ENCODE peak calls at places on chromosomes 6 and 20, in eight cellular contexts. A is RWPE1; C is spleen; D is body of pancreas; P is lower leg skin; Z is BE2C; I is CD4-positive, alpha-beta T cell; M is tibial nerve. T is an unnamed sample.

GRCh38 chr6:111709615-111710398 is 104.1 kb upstream of the TRAF3IP2 start:
- DNase-seq in Z (peak; percentile 68), D (peak; percentile 71), C (no peak), A (peak; percentile 89), I (peak; percentile 48), M (peak; percentile 76), P (peak; percentile 91), T (peak; percentile 46)

GRCh38 chr6:128743974-128744765 is 138.8 kb upstream of the LAMA2 start:
- DNase-seq in D (no peak), Z (no peak), P (no peak), C (no peak), A (no peak), M (no peak), I (no peak), T (no peak)

GRCh38 chr6:21375206-21375605 is 218.3 kb upstream of the SOX4 start:
- DNase-seq in I (no peak), A (no peak), D (no peak), P (peak; percentile 53), M (no peak), C (no peak), Z (no peak), T (no peak)

GRCh38 chr6:73049971-73050594 is 175.2 kb downstream of the KHDC1L start:
- DNase-seq in P (no peak), M (no peak), C (no peak), Z (no peak), A (no peak), I (no peak), D (no peak), T (no peak)

GRCh38 chr20:8540466-8540865 is 408.4 kb downstream of the PLCB1 start:
- DNase-seq in Z (no peak), P (no peak), D (no peak), C (no peak), I (no peak), A (no peak), M (no peak), T (no peak)

GRCh38 chr6:1581120-1581991 is 28.4 kb upstream of the FOXC1 start:
- DNase-seq in A (no peak), I (no peak), Z (no peak), D (no peak), P (no peak), M (no peak), C (no peak), T (no peak)

GRCh38 chr6:116507324-116507723 is 4.1 kb upstream of the CALHM5 start:
- DNase-seq in A (no peak), Z (no peak), C (no peak), I (no peak), P (no peak), M (no peak), D (no peak), T (no peak)

GRCh38 chr6:125797120-125797933 is 6.6 kb downstream of the NCOA7 start:
- DNase-seq in M (no peak), D (no peak), Z (no peak), P (no peak), C (no peak), A (no peak), I (no peak), T (no peak)

GRCh38 chr20:8756410-8756809 is 312.5 kb upstream of the PLCB4 start:
- DNase-seq in D (peak; percentile 35), C (no peak), M (no peak), A (peak; percentile 46), I (no peak), Z (peak; percentile 78), P (no peak), T (no peak)

GRCh38 chr6:158923801-158924498 is 76.1 kb downstream of the RSPH3 start:
- DNase-seq in C (no peak), Z (no peak), A (no peak), I (no peak), D (no peak), P (no peak), M (no peak), T (no peak)

GRCh38 chr20:59817406-59817805 is 116.0 kb downstream of the SYCP2 start:
- DNase-seq in D (no peak), P (no peak), C (no peak), Z (no peak), I (no peak), A (no peak), M (peak; percentile 2), T (no peak)

GRCh38 chr20:15297059-15297875 is 959.9 kb upstream of the FLRT3 start:
- DNase-seq in M (no peak), P (no peak), Z (no peak), A (peak; percentile 13), C (no peak), D (peak; percentile 42), I (no peak), T (no peak)

GRCh38 chr6:42729731-42730130 is 7.3 kb upstream of the PRPH2 start:
- DNase-seq in I (no peak), C (no peak), Z (no peak), M (no peak), A (no peak), D (peak; percentile 28), P (no peak), T (no peak)

GRCh38 chr6:37889015-37889885 is 69.7 kb downstream of the ZFAND3 start:
- DNase-seq in I (no peak), Z (no peak), C (no peak), P (no peak), M (no peak), D (no peak), A (no peak), T (no peak)

GRCh38 chr6:162973975-162974374 is 246.2 kb downstream of the PACRG start:
- DNase-seq in M (no peak), P (no peak), I (no peak), D (no peak), A (no peak), Z (no peak), C (no peak), T (no peak)

GRCh38 chr6:122652431-122652830 is 42.2 kb downstream of the PKIB start:
- DNase-seq in Z (no peak), M (no peak), I (no peak), A (no peak), D (no peak), P (no peak), C (no peak), T (peak; percentile 16)

GRCh38 chr6:168031411-168032382 is 34.2 kb downstream of the KIF25 start:
- DNase-seq in C (peak; percentile 41), D (no peak), P (peak; percentile 86), Z (no peak), A (no peak), I (no peak), M (peak; percentile 36), T (no peak)

GRCh38 chr20:14583413-14583812 is 246.0 kb upstream of the FLRT3 start:
- DNase-seq in Z (peak; percentile 11), P (no peak), C (no peak), D (no peak), A (peak; percentile 82), M (no peak), I (no peak), T (no peak)

GRCh38 chr6:160457843-160458242 is 109.7 kb downstream of the SLC22A3 start:
- DNase-seq in Z (no peak), M (no peak), D (no peak), A (no peak), P (no peak), C (no peak), I (no peak), T (no peak)

GRCh38 chr6:160450849-160451248 is 102.7 kb downstream of the SLC22A3 start:
- DNase-seq in I (no peak), C (no peak), M (no peak), Z (no peak), D (no peak), A (no peak), P (no peak), T (no peak)

GRCh38 chr6:160455484-160456213 is 107.5 kb downstream of the SLC22A3 start:
- DNase-seq in Z (peak; percentile 47), A (peak; percentile 71), P (peak; percentile 92), I (peak; percentile 59), D (peak; percentile 47), M (peak; percentile 77), C (peak; percentile 87), T (peak; percentile 34)

GRCh38 chr6:160454303-160454702 is 106.1 kb downstream of the SLC22A3 start:
- DNase-seq in Z (no peak), I (no peak), M (no peak), C (no peak), D (no peak), A (no peak), P (no peak), T (no peak)

GRCh38 chr6:160456214-160456546 is 108.0 kb downstream of the SLC22A3 start:
- DNase-seq in A (no peak), Z (no peak), M (no peak), C (no peak), I (no peak), D (no peak), P (no peak), T (no peak)
- TF ChIP-seq CTCF in A (peak; percentile 75), Z (no peak), M (no peak), C (peak; percentile 56), I (peak; percentile 60), D (no peak), P (no peak), T (no peak)

DNA sequence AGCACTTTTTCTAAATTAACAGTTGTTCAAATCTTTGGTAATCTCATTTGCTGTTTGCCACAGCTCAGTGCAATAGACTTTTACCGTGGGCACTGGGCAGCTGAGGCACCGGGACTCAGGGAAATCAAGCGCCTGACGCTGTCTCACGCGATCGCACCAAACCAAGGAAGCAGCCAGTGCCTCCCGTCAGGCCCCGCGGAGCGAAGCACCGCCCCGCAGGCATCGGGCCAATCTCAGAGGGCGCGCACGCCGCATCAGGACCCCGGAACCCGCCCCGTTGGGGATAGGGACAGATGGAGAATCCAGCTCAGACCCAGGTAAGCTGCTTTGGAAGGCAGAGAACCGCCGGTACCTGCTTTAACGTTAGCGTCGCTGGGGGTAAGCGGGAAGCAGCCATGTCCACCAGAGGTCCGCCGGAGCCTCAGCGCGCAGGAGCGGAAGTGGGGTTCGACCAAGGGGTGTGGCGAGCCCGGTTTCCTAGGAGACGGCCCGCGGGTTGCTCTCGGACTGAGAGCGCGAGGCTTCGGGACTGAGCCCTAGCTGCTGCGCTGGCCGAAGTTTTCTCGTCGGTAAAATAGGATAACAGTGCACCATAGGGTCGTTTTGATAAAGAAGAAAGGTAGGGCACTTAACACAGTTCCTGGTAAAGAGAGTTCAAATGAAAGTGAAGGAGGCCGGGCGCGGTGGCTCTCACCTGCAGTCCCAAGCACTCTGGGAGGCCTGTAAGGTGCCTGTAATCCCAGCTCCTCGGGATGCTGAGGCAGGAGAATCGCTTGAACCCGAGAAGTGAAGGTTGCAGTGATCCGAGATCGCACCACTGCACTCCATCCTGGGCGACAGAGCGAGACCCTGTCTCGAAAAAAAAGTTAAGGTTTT is at the start of gene LYRM2:
- DNase-seq in M (peak; percentile 85), A (peak; percentile 94), I (peak; percentile 84), D (peak; percentile 96), Z (peak; percentile 95), P (peak; percentile 98), C (peak; percentile 98), T (peak; percentile 60)
- TF ChIP-seq CTCF in M (peak; percentile 5), A (no peak), I (no peak), D (no peak), Z (peak; percentile 2), P (no peak), C (peak; percentile 28), T (no peak)

GRCh38 chr6:93779086-93779858 is 359.9 kb upstream of the EPHA7 start:
- DNase-seq in I (no peak), D (no peak), A (no peak), M (peak; percentile 23), C (no peak), P (no peak), Z (no peak), T (no peak)
- TF ChIP-seq CTCF in I (no peak), D (no peak), A (no peak), M (no peak), C (no peak), P (no peak), Z (no peak), T (no peak)

GRCh38 chr6:154370545-154370944 is 13.9 kb upstream of the IPCEF1 start:
- DNase-seq in C (no peak), A (peak; percentile 15), Z (peak; percentile 30), I (no peak), M (no peak), P (no peak), D (peak; percentile 20), T (no peak)
- TF ChIP-seq CTCF in C (peak; percentile 50), A (peak; percentile 14), Z (peak; percentile 67), I (peak; percentile 55), M (peak; percentile 25), P (no peak), D (no peak), T (peak; percentile 39)

T was measured in D721Med.